ENCODE peak calls at places on chromosomes 12 and 14, in six cellular contexts. One of them, this sample, is unnamed.

GRCh38 chr12:95213119-95213518 is 4.1 kb downstream of the FGD6 start:
- DNase-seq in NB4: no peak
- DNase-seq in GM12891: no peak
- DNase-seq in GM12892: no peak
- DNase-seq in esophagus squamous epithelium: no peak
- DNase-seq in vagina: no peak
- DNase-seq in this sample: no peak

GRCh38 chr14:102899516-102899900 is 23.0 kb upstream of the AMN start:
- DNase-seq in NB4: no peak
- DNase-seq in GM12891: no peak
- DNase-seq in GM12892: no peak
- DNase-seq in esophagus squamous epithelium: no peak
- DNase-seq in vagina: no peak
- DNase-seq in this sample: no peak

GRCh38 chr14:93318927-93319326 is 13.9 kb downstream of the BTBD7 start:
- DNase-seq in NB4: no peak
- DNase-seq in GM12891: no peak
- DNase-seq in GM12892: no peak
- DNase-seq in esophagus squamous epithelium: no peak
- DNase-seq in vagina: no peak
- DNase-seq in this sample: peak; percentile 42

GRCh38 chr14:64421166-64421565 is 33.0 kb downstream of the MTHFD1 start:
- DNase-seq in NB4: no peak
- DNase-seq in GM12891: no peak
- DNase-seq in GM12892: no peak
- DNase-seq in esophagus squamous epithelium: no peak
- DNase-seq in vagina: no peak
- DNase-seq in this sample: no peak

GRCh38 chr14:100341301-100342031 is 18.3 kb downstream of the SLC25A47 start:
- DNase-seq in NB4: peak; percentile 76
- DNase-seq in GM12891: no peak
- DNase-seq in GM12892: no peak
- DNase-seq in esophagus squamous epithelium: no peak
- DNase-seq in vagina: peak; percentile 80
- DNase-seq in this sample: no peak

GRCh38 chr12:15984963-15985362 is 73.8 kb downstream of the DERA start:
- DNase-seq in NB4: no peak
- DNase-seq in GM12891: no peak
- DNase-seq in GM12892: no peak
- DNase-seq in esophagus squamous epithelium: no peak
- DNase-seq in vagina: no peak
- DNase-seq in this sample: no peak

GRCh38 chr14:95527392-95528002 is 7.4 kb upstream of the GLRX5 start:
- DNase-seq in NB4: peak; percentile 62
- DNase-seq in GM12891: no peak
- DNase-seq in GM12892: no peak
- DNase-seq in esophagus squamous epithelium: no peak
- DNase-seq in vagina: no peak
- DNase-seq in this sample: peak; percentile 61

GRCh38 chr12:24278832-24279231 is 329.4 kb upstream of the SOX5 start:
- DNase-seq in NB4: no peak
- DNase-seq in GM12891: no peak
- DNase-seq in GM12892: no peak
- DNase-seq in esophagus squamous epithelium: no peak
- DNase-seq in vagina: no peak
- DNase-seq in this sample: no peak

GRCh38 chr12:122366685-122367475 is 55.6 kb downstream of the CLIP1 start:
- DNase-seq in NB4: peak; percentile 74
- DNase-seq in GM12891: no peak
- DNase-seq in GM12892: no peak
- DNase-seq in esophagus squamous epithelium: no peak
- DNase-seq in vagina: no peak
- DNase-seq in this sample: no peak

GRCh38 chr14:103450423-103450822 is 65.2 kb downstream of the MARK3 start:
- DNase-seq in NB4: no peak
- DNase-seq in GM12891: no peak
- DNase-seq in GM12892: no peak
- DNase-seq in esophagus squamous epithelium: no peak
- DNase-seq in vagina: no peak
- DNase-seq in this sample: no peak

GRCh38 chr14:92244805-92245204 is 78.2 kb upstream of the SLC24A4 start:
- DNase-seq in NB4: no peak
- DNase-seq in GM12891: no peak
- DNase-seq in GM12892: no peak
- DNase-seq in esophagus squamous epithelium: no peak
- DNase-seq in vagina: no peak
- DNase-seq in this sample: no peak

GRCh38 chr14:51884086-51884927 is 23.9 kb downstream of the GNG2 start:
- DNase-seq in NB4: peak; percentile 94
- DNase-seq in GM12891: no peak
- DNase-seq in GM12892: no peak
- DNase-seq in esophagus squamous epithelium: no peak
- DNase-seq in vagina: no peak
- DNase-seq in this sample: no peak

GRCh38 chr12:95424271-95424994 is 49.5 kb upstream of the METAP2 start:
- DNase-seq in NB4: no peak
- DNase-seq in GM12891: no peak
- DNase-seq in GM12892: no peak
- DNase-seq in esophagus squamous epithelium: no peak
- DNase-seq in vagina: no peak
- DNase-seq in this sample: no peak

GRCh38 chr14:90266441-90267154 is 10.2 kb downstream of the PSMC1 start:
- DNase-seq in NB4: no peak
- DNase-seq in GM12891: no peak
- DNase-seq in GM12892: no peak
- DNase-seq in esophagus squamous epithelium: no peak
- DNase-seq in vagina: no peak
- DNase-seq in this sample: no peak

GRCh38 chr14:68386950-68387779 is 405.7 kb downstream of the ZFP36L1 start:
- DNase-seq in NB4: no peak
- DNase-seq in GM12891: no peak
- DNase-seq in GM12892: no peak
- DNase-seq in esophagus squamous epithelium: no peak
- DNase-seq in vagina: no peak
- DNase-seq in this sample: no peak

GRCh38 chr12:10140001-10140400 is 10.0 kb upstream of the CLEC7A start:
- DNase-seq in NB4: peak; percentile 79
- DNase-seq in GM12891: no peak
- DNase-seq in GM12892: no peak
- DNase-seq in esophagus squamous epithelium: no peak
- DNase-seq in vagina: no peak
- DNase-seq in this sample: peak; percentile 42

GRCh38 chr14:51701956-51702355 is 50.2 kb downstream of the FRMD6 start:
- DNase-seq in NB4: no peak
- DNase-seq in GM12891: no peak
- DNase-seq in GM12892: no peak
- DNase-seq in esophagus squamous epithelium: no peak
- DNase-seq in vagina: no peak
- DNase-seq in this sample: no peak

GRCh38 chr12:116443706-116444589 is 115.2 kb upstream of the MAP1LC3B2 start:
- DNase-seq in NB4: peak; percentile 95
- DNase-seq in GM12891: no peak
- DNase-seq in GM12892: no peak
- DNase-seq in esophagus squamous epithelium: no peak
- DNase-seq in vagina: no peak
- DNase-seq in this sample: no peak

GRCh38 chr14:38257500-38257899 is 1.6 kb upstream of the CLEC14A start:
- DNase-seq in NB4: no peak
- DNase-seq in GM12891: no peak
- DNase-seq in GM12892: no peak
- DNase-seq in esophagus squamous epithelium: no peak
- DNase-seq in vagina: no peak
- DNase-seq in this sample: no peak

GRCh38 chr14:71142375-71143038 is 235.2 kb downstream of the PCNX1 start:
- DNase-seq in NB4: peak; percentile 95
- DNase-seq in GM12891: no peak
- DNase-seq in GM12892: no peak
- DNase-seq in esophagus squamous epithelium: no peak
- DNase-seq in vagina: no peak
- DNase-seq in this sample: no peak

GRCh38 chr12:82144505-82144904 is 213.7 kb downstream of the CCDC59 start:
- DNase-seq in NB4: peak; percentile 2
- DNase-seq in GM12891: no peak
- DNase-seq in GM12892: no peak
- DNase-seq in esophagus squamous epithelium: no peak
- DNase-seq in vagina: no peak
- DNase-seq in this sample: no peak

GRCh38 chr14:105862581-105863239 is 336.3 kb downstream of the TMEM121 start:
- DNase-seq in NB4: no peak
- DNase-seq in GM12891: peak; percentile 12
- DNase-seq in GM12892: no peak
- DNase-seq in esophagus squamous epithelium: no peak
- DNase-seq in vagina: no peak
- DNase-seq in this sample: no peak
- TF ChIP-seq POLR2A in NB4: no peak
- TF ChIP-seq POLR2A in GM12891: no peak
- TF ChIP-seq POLR2A in GM12892: peak; percentile 16
- TF ChIP-seq POLR2A in esophagus squamous epithelium: no peak
- TF ChIP-seq POLR2A in vagina: no peak
- TF ChIP-seq POLR2A in this sample: no peak

GRCh38 chr12:74641262-74641661 is 103.6 kb downstream of the ATXN7L3B start:
- DNase-seq in NB4: no peak
- DNase-seq in GM12891: no peak
- DNase-seq in GM12892: no peak
- DNase-seq in esophagus squamous epithelium: no peak
- DNase-seq in vagina: no peak
- DNase-seq in this sample: no peak

GRCh38 chr12:74646831-74647230 is 109.2 kb downstream of the ATXN7L3B start:
- DNase-seq in NB4: no peak
- DNase-seq in GM12891: no peak
- DNase-seq in GM12892: no peak
- DNase-seq in esophagus squamous epithelium: no peak
- DNase-seq in vagina: no peak
- DNase-seq in this sample: no peak

GRCh38 chr12:74647241-74647640 is 109.6 kb downstream of the ATXN7L3B start:
- DNase-seq in NB4: no peak
- DNase-seq in GM12891: no peak
- DNase-seq in GM12892: no peak
- DNase-seq in esophagus squamous epithelium: no peak
- DNase-seq in vagina: no peak
- DNase-seq in this sample: no peak

GRCh38 chr12:74641694-74642093 is 104.1 kb downstream of the ATXN7L3B start:
- DNase-seq in NB4: no peak
- DNase-seq in GM12891: no peak
- DNase-seq in GM12892: no peak
- DNase-seq in esophagus squamous epithelium: no peak
- DNase-seq in vagina: no peak
- DNase-seq in this sample: no peak

GRCh38 chr12:74644681-74645080 is 107.0 kb downstream of the ATXN7L3B start:
- DNase-seq in NB4: no peak
- DNase-seq in GM12891: no peak
- DNase-seq in GM12892: no peak
- DNase-seq in esophagus squamous epithelium: no peak
- DNase-seq in vagina: no peak
- DNase-seq in this sample: no peak
- TF ChIP-seq POLR2A in NB4: no peak
- TF ChIP-seq POLR2A in GM12891: no peak
- TF ChIP-seq POLR2A in GM12892: no peak
- TF ChIP-seq POLR2A in esophagus squamous epithelium: no peak
- TF ChIP-seq POLR2A in vagina: no peak
- TF ChIP-seq POLR2A in this sample: no peak

DNA sequence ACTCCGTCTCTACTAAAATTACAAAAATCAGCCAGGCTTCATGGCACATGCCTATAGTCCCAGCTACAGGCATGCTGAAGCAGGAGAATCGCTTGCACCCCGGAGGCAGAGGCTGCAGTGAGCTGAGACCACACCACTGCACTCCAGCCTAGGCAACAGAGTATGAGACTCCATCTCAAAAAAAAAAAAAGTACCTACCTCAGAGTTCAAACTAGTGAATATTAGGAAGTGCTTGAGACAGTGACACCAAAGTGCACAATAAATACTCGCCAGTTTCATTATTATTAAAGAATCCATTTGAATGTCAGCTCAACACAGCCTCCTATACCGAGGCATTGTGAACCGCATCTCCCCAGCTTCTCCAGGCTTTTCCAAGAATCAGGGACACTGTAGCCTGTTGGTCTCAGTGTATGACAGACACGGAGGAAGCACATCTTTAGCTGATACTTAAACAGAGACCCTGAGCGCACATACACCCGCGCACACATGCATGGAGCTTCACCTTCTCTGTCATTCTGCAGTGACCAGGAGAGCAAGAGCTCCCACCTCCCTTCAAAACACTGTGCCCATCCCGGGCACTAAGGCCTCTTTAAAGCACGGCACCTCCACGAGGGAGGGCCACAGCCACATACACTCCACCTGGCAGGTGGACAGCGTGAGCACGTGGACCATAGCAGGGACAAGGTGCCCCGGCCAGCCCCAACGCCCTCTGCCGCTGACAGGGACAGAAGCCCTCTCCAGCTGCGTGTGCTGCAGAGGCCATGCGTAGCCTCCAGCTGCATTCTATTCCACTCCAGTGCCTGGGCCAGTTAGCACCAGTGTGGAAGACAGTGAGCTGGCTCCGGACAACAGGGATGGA is 5.2 kb downstream of the GAPDH start:
- DNase-seq in NB4: peak; percentile 47
- DNase-seq in GM12891: no peak
- DNase-seq in GM12892: no peak
- DNase-seq in esophagus squamous epithelium: no peak
- DNase-seq in vagina: no peak
- DNase-seq in this sample: no peak
- TF ChIP-seq POLR2A in NB4: no peak
- TF ChIP-seq POLR2A in GM12891: peak; percentile 21
- TF ChIP-seq POLR2A in GM12892: no peak
- TF ChIP-seq POLR2A in esophagus squamous epithelium: no peak
- TF ChIP-seq POLR2A in vagina: no peak
- TF ChIP-seq POLR2A in this sample: no peak

GRCh38 chr14:104841730-104842129 is 23.3 kb upstream of the CEP170B start:
- DNase-seq in NB4: no peak
- DNase-seq in GM12891: no peak
- DNase-seq in GM12892: no peak
- DNase-seq in esophagus squamous epithelium: no peak
- DNase-seq in vagina: no peak
- DNase-seq in this sample: no peak
- TF ChIP-seq POLR2A in NB4: no peak
- TF ChIP-seq POLR2A in GM12891: no peak
- TF ChIP-seq POLR2A in GM12892: no peak
- TF ChIP-seq POLR2A in esophagus squamous epithelium: no peak
- TF ChIP-seq POLR2A in vagina: no peak
- TF ChIP-seq POLR2A in this sample: no peak